ENCODE peak calls at places on chromosomes 11 and 22, in six cellular contexts. One of them, this sample, is unnamed.

GRCh38 chr22:41417622-41418390 is 28.8 kb downstream of the TOB2 start:
- DNase-seq in mucosa of gallbladder: peak
- DNase-seq in lung microvascular endothelial cell: peak
- DNase-seq in NCI-H1048: no peak
- DNase-seq in HuH-7.5: no peak
- DNase-seq in anterior cingulate cortex: peak
- DNase-seq in this sample: no peak

GRCh38 chr11:132373405-132374141 is 1003.2 kb downstream of the NTM start:
- DNase-seq in mucosa of gallbladder: no peak
- DNase-seq in lung microvascular endothelial cell: no peak
- DNase-seq in NCI-H1048: no peak
- DNase-seq in HuH-7.5: no peak
- DNase-seq in anterior cingulate cortex: no peak
- DNase-seq in this sample: no peak

GRCh38 chr11:100525635-100526034 is 161.5 kb upstream of the ARHGAP42 start:
- DNase-seq in mucosa of gallbladder: no peak
- DNase-seq in lung microvascular endothelial cell: peak
- DNase-seq in NCI-H1048: no peak
- DNase-seq in HuH-7.5: no peak
- DNase-seq in anterior cingulate cortex: no peak
- DNase-seq in this sample: no peak

GRCh38 chr11:73566422-73566821 is 31.5 kb downstream of the FAM168A start:
- DNase-seq in mucosa of gallbladder: no peak
- DNase-seq in lung microvascular endothelial cell: peak
- DNase-seq in NCI-H1048: no peak
- DNase-seq in HuH-7.5: no peak
- DNase-seq in anterior cingulate cortex: no peak
- DNase-seq in this sample: no peak

GRCh38 chr11:134585666-134586285 is 173.7 kb upstream of the B3GAT1 start:
- DNase-seq in mucosa of gallbladder: no peak
- DNase-seq in lung microvascular endothelial cell: no peak
- DNase-seq in NCI-H1048: no peak
- DNase-seq in HuH-7.5: no peak
- DNase-seq in anterior cingulate cortex: no peak
- DNase-seq in this sample: no peak

GRCh38 chr22:41308544-41308947 is 7.2 kb downstream of the ZC3H7B start:
- DNase-seq in mucosa of gallbladder: no peak
- DNase-seq in lung microvascular endothelial cell: no peak
- DNase-seq in NCI-H1048: no peak
- DNase-seq in HuH-7.5: peak
- DNase-seq in anterior cingulate cortex: no peak
- DNase-seq in this sample: no peak

GRCh38 chr11:79768343-79768742 is 327.5 kb upstream of the TENM4 start:
- DNase-seq in mucosa of gallbladder: peak
- DNase-seq in lung microvascular endothelial cell: no peak
- DNase-seq in NCI-H1048: no peak
- DNase-seq in HuH-7.5: no peak
- DNase-seq in anterior cingulate cortex: no peak
- DNase-seq in this sample: no peak

GRCh38 chr11:74949748-74950127 is 672 bp downstream of the SPCS2 start:
- DNase-seq in mucosa of gallbladder: no peak
- DNase-seq in lung microvascular endothelial cell: peak
- DNase-seq in NCI-H1048: no peak
- DNase-seq in HuH-7.5: no peak
- DNase-seq in anterior cingulate cortex: no peak
- DNase-seq in this sample: no peak

GRCh38 chr22:26436903-26437515 is 7.9 kb downstream of the ASPHD2 start:
- DNase-seq in mucosa of gallbladder: peak
- DNase-seq in lung microvascular endothelial cell: no peak
- DNase-seq in NCI-H1048: no peak
- DNase-seq in HuH-7.5: no peak
- DNase-seq in anterior cingulate cortex: no peak
- DNase-seq in this sample: no peak

GRCh38 chr11:46247090-46247489 is 30.4 kb upstream of the CREB3L1 start:
- DNase-seq in mucosa of gallbladder: no peak
- DNase-seq in lung microvascular endothelial cell: no peak
- DNase-seq in NCI-H1048: no peak
- DNase-seq in HuH-7.5: no peak
- DNase-seq in anterior cingulate cortex: no peak
- DNase-seq in this sample: no peak

GRCh38 chr11:68099474-68100405 is 21.4 kb downstream of the CHKA start:
- DNase-seq in mucosa of gallbladder: no peak
- DNase-seq in lung microvascular endothelial cell: peak
- DNase-seq in NCI-H1048: no peak
- DNase-seq in HuH-7.5: peak
- DNase-seq in anterior cingulate cortex: no peak
- DNase-seq in this sample: peak

GRCh38 chr22:36368359-36368983 is 19.3 kb downstream of the MYH9 start:
- DNase-seq in mucosa of gallbladder: no peak
- DNase-seq in lung microvascular endothelial cell: peak
- DNase-seq in NCI-H1048: no peak
- DNase-seq in HuH-7.5: no peak
- DNase-seq in anterior cingulate cortex: no peak
- DNase-seq in this sample: no peak

This sample was measured in GM13977.